ENCODE peak calls at places on chromosomes 4 and X, in four cellular contexts. One of them, this sample, is unnamed. For H3K4me1, the result is how much of the 10 kb centered on the place peaks cover.

GRCh38 chr4:154487144-154487543 is 4.5 kb downstream of the DCHS2 start:
- DNase-seq in mesendoderm: no peak
- DNase-seq in stomach: no peak
- DNase-seq in tibial artery: no peak
- DNase-seq in this sample: no peak

GRCh38 chr4:109113511-109113910 is 188.9 kb downstream of the COL25A1 start:
- DNase-seq in stomach: no peak
- DNase-seq in tibial artery: no peak
- DNase-seq in mesendoderm: no peak
- DNase-seq in this sample: no peak

GRCh38 chr4:116561717-116562116 is 523.7 kb downstream of the TRAM1L1 start:
- DNase-seq in mesendoderm: no peak
- DNase-seq in stomach: no peak
- DNase-seq in tibial artery: no peak
- DNase-seq in this sample: no peak

GRCh38 chr4:100348472-100348871 is 158.2 kb upstream of the DDIT4L start:
- DNase-seq in stomach: no peak
- DNase-seq in tibial artery: no peak
- DNase-seq in mesendoderm: no peak
- DNase-seq in this sample: no peak

GRCh38 chrX:55008571-55009358 is 8.6 kb downstream of the APEX2 start:
- DNase-seq in mesendoderm: no peak
- DNase-seq in tibial artery: no peak
- DNase-seq in stomach: no peak
- DNase-seq in this sample: no peak

GRCh38 chr4:52096048-52096447 is 44.9 kb downstream of the SPATA18 start:
- DNase-seq in tibial artery: no peak
- DNase-seq in stomach: no peak
- DNase-seq in mesendoderm: no peak
- DNase-seq in this sample: no peak

GRCh38 chr4:48944659-48945290 is 38.2 kb upstream of the OCIAD2 start:
- DNase-seq in stomach: peak
- DNase-seq in tibial artery: no peak
- DNase-seq in mesendoderm: peak
- DNase-seq in this sample: no peak

GRCh38 chr4:109254845-109255244 is 47.6 kb downstream of the COL25A1 start:
- DNase-seq in mesendoderm: no peak
- DNase-seq in tibial artery: no peak
- DNase-seq in stomach: no peak
- DNase-seq in this sample: no peak

GRCh38 chrX:108304210-108304609 is 134.0 kb downstream of the COL4A6 start:
- DNase-seq in mesendoderm: peak
- DNase-seq in tibial artery: no peak
- DNase-seq in stomach: no peak
- DNase-seq in this sample: no peak

GRCh38 chr4:140673729-140674128 is 82.5 kb downstream of the TBC1D9 start:
- DNase-seq in stomach: no peak
- DNase-seq in mesendoderm: peak
- DNase-seq in tibial artery: no peak
- DNase-seq in this sample: no peak

GRCh38 chr4:53786632-53787031 is 195.3 kb upstream of the LNX1 start:
- DNase-seq in mesendoderm: no peak
- DNase-seq in tibial artery: no peak
- DNase-seq in stomach: no peak
- DNase-seq in this sample: no peak

GRCh38 chr4:89640620-89641366 is 196.2 kb downstream of the SNCA start:
- DNase-seq in mesendoderm: peak
- DNase-seq in stomach: no peak
- DNase-seq in tibial artery: no peak
- DNase-seq in this sample: no peak

GRCh38 chr4:2353222-2354107 is 65.0 kb downstream of the ZFYVE28 start:
- DNase-seq in tibial artery: peak
- DNase-seq in stomach: no peak
- DNase-seq in mesendoderm: no peak
- DNase-seq in this sample: no peak

GRCh38 chrX:105297041-105297440 is 76.5 kb upstream of the TEX13A start:
- DNase-seq in tibial artery: no peak
- DNase-seq in mesendoderm: no peak
- DNase-seq in stomach: no peak
- DNase-seq in this sample: no peak

GRCh38 chr4:141346144-141346543 is 125.4 kb downstream of the ZNF330 start:
- DNase-seq in tibial artery: no peak
- DNase-seq in mesendoderm: peak
- DNase-seq in stomach: no peak
- DNase-seq in this sample: no peak

GRCh38 chr4:9999956-10000551 is 21.2 kb downstream of the SLC2A9 start:
- DNase-seq in mesendoderm: no peak
- DNase-seq in stomach: no peak
- DNase-seq in tibial artery: no peak
- DNase-seq in this sample: no peak

GRCh38 chr4:153472122-153473037 is 6.2 kb downstream of the TMEM131L start:
- DNase-seq in tibial artery: no peak
- DNase-seq in mesendoderm: no peak
- DNase-seq in stomach: no peak
- DNase-seq in this sample: no peak

GRCh38 chrX:41275661-41276609 is 58.0 kb upstream of the DDX3X start:
- DNase-seq in mesendoderm: peak
- DNase-seq in tibial artery: peak
- DNase-seq in stomach: peak
- DNase-seq in this sample: peak

GRCh38 chr4:2745516-2745915 is 10.6 kb downstream of the TNIP2 start:
- DNase-seq in tibial artery: no peak
- DNase-seq in stomach: no peak
- DNase-seq in mesendoderm: no peak
- DNase-seq in this sample: peak

GRCh38 chr4:78032446-78032845 is 24.7 kb upstream of the FRAS1 start:
- DNase-seq in stomach: no peak
- DNase-seq in tibial artery: no peak
- DNase-seq in mesendoderm: peak
- DNase-seq in this sample: no peak

GRCh38 chr4:151798678-151799416 is 38.0 kb upstream of the GATB start:
- DNase-seq in mesendoderm: peak
- DNase-seq in tibial artery: no peak
- DNase-seq in stomach: no peak
- DNase-seq in this sample: no peak

GRCh38 chr4:22969314-22969896 is 276.7 kb downstream of the GBA3 start:
- DNase-seq in stomach: no peak
- DNase-seq in mesendoderm: no peak
- DNase-seq in tibial artery: no peak
- DNase-seq in this sample: no peak

GRCh38 chr4:9996319-9997110 is 24.8 kb downstream of the SLC2A9 start:
- DNase-seq in tibial artery: no peak
- DNase-seq in stomach: peak
- DNase-seq in mesendoderm: no peak
- DNase-seq in this sample: no peak

GRCh38 chr4:98556451-98556850 is 102.0 kb downstream of the TSPAN5 start:
- DNase-seq in stomach: no peak
- DNase-seq in tibial artery: no peak
- DNase-seq in mesendoderm: no peak
- DNase-seq in this sample: no peak

GRCh38 chr4:94488667-94489066 is 36.9 kb downstream of the PDLIM5 start:
- DNase-seq in tibial artery: no peak
- DNase-seq in stomach: no peak
- DNase-seq in mesendoderm: no peak
- DNase-seq in this sample: no peak

GRCh38 chrX:139759637-139760036 is 51.7 kb upstream of the MCF2 start:
- DNase-seq in mesendoderm: peak
- DNase-seq in tibial artery: no peak
- DNase-seq in stomach: no peak
- DNase-seq in this sample: no peak

GRCh38 chr4:46946914-46947313 is 37.9 kb upstream of the COX7B2 start:
- DNase-seq in mesendoderm: peak
- DNase-seq in stomach: no peak
- DNase-seq in tibial artery: no peak
- DNase-seq in this sample: no peak

GRCh38 chrX:21985332-21985777 is 44.8 kb downstream of the SMS start:
- DNase-seq in mesendoderm: peak
- DNase-seq in stomach: peak
- DNase-seq in tibial artery: peak
- DNase-seq in this sample: no peak

GRCh38 chr4:111046811-111047210 is 423.9 kb upstream of the PITX2 start:
- DNase-seq in tibial artery: no peak
- DNase-seq in stomach: no peak
- DNase-seq in mesendoderm: no peak
- DNase-seq in this sample: no peak

GRCh38 chr4:29224911-29225310 is 1495.3 kb upstream of the PCDH7 start:
- DNase-seq in mesendoderm: no peak
- DNase-seq in tibial artery: no peak
- DNase-seq in stomach: no peak
- DNase-seq in this sample: no peak

GRCh38 chrX:83469551-83469950 is 38.5 kb upstream of the POU3F4 start:
- DNase-seq in tibial artery: no peak
- DNase-seq in stomach: peak
- DNase-seq in mesendoderm: peak
- DNase-seq in this sample: no peak

GRCh38 chr4:8591114-8591513 is 1.5 kb upstream of the CPZ start:
- DNase-seq in tibial artery: no peak
- DNase-seq in mesendoderm: no peak
- DNase-seq in stomach: no peak
- DNase-seq in this sample: no peak

GRCh38 chrX:13418126-13419091 is 98.6 kb upstream of the ATXN3L start:
- DNase-seq in mesendoderm: peak
- DNase-seq in tibial artery: no peak
- DNase-seq in stomach: no peak
- DNase-seq in this sample: no peak

GRCh38 chrX:109890910-109891502 is 111.9 kb upstream of the TMEM164 start:
- DNase-seq in tibial artery: peak
- DNase-seq in stomach: peak
- DNase-seq in mesendoderm: peak
- DNase-seq in this sample: peak

GRCh38 chr4:109629775-109630174 is 69.7 kb downstream of the MCUB start:
- DNase-seq in mesendoderm: peak
- DNase-seq in tibial artery: no peak
- DNase-seq in stomach: no peak
- DNase-seq in this sample: no peak

GRCh38 chrX:31260351-31260750 is 188.5 kb upstream of the FTHL17 start:
- DNase-seq in mesendoderm: no peak
- DNase-seq in stomach: no peak
- DNase-seq in tibial artery: no peak
- DNase-seq in this sample: no peak
- H3K4me1 ChIP-seq in mesendoderm: under half
- H3K4me1 ChIP-seq in stomach: under half
- H3K4me1 ChIP-seq in tibial artery: under half
- H3K4me1 ChIP-seq in this sample: under half

GRCh38 chrX:48025561-48025960 is 18.8 kb downstream of the SPACA5 start:
- DNase-seq in stomach: peak
- DNase-seq in mesendoderm: peak
- DNase-seq in tibial artery: peak
- DNase-seq in this sample: no peak

GRCh38 chrX:48022740-48023139 is 16.0 kb downstream of the SPACA5 start:
- DNase-seq in mesendoderm: no peak
- DNase-seq in stomach: no peak
- DNase-seq in tibial artery: no peak
- DNase-seq in this sample: no peak

GRCh38 chrX:48028091-48028490 is 21.3 kb downstream of the SPACA5 start:
- DNase-seq in stomach: no peak
- DNase-seq in tibial artery: no peak
- DNase-seq in mesendoderm: no peak
- DNase-seq in this sample: no peak

GRCh38 chrX:48021026-48021900 is 14.5 kb downstream of the SPACA5 start:
- DNase-seq in stomach: peak
- DNase-seq in mesendoderm: peak
- DNase-seq in tibial artery: peak
- DNase-seq in this sample: peak

DNA sequence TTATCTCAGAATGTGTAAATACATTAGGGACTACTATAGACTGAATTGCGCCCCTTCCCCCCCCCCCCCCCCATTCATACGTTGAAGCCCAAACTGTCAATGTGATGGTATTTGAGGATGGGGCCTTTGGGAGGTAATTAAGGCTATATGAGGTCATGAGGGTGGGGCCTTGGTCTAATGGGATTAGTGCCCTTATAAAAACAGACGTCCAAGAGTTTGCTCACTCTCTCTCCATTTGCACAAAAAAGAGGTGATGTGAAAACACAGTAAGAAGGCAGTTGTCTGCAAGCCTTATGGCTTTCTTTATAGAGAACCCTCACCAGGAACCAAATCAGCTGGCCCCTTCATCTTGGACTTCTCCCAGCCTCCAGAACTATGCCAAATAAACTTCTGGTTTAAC is 15.3 kb downstream of the SPACA5 start:
- DNase-seq in tibial artery: no peak
- DNase-seq in mesendoderm: no peak
- DNase-seq in stomach: no peak
- DNase-seq in this sample: no peak
- H3K4me3 ChIP-seq in tibial artery: peak
- H3K4me3 ChIP-seq in mesendoderm: no peak
- H3K4me3 ChIP-seq in stomach: no peak
- H3K4me3 ChIP-seq in this sample: no peak

DNA sequence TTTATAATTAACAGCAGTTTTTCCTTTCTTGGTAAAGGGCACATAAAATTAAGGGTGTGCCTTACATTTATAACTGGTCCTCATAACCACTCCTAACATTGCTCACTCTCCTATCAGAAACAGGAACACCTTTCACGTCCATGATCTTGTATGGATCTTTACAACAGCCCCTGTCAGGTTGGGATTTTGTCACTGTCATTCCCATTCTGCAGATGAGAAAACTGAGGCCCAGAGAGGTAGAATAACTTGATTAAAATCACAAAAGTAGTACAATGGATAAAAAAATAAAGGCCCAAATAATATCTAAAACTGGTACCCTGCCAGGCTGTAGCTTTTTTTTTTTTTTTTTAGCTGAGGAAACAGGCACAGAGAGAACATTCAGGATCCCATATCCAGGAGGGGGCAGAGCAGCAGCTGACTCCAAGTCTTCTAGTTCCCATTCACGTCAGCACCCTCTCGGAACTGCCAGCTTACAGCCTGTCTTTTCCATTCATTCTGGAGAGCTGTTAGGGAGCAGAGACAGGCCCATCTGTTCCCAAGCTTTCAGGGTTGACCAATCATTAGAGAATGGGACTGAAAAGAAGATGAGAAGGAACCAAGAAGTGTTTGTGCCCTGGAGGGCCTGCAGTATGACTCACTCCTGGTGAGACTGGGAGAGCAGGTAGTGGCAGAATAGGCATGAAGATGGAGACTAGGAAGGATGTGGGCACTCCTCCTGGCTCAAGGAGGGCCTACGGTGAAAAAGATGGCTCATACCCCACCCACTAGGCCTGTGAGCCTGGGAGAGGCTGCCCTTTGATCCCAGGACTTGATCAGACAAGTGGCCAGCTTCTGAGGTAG is 7.3 kb downstream of the SUV39H1 start:
- DNase-seq in tibial artery: no peak
- DNase-seq in stomach: no peak
- DNase-seq in mesendoderm: peak
- DNase-seq in this sample: no peak
- H3K27ac ChIP-seq in tibial artery: no peak
- H3K27ac ChIP-seq in stomach: no peak
- H3K27ac ChIP-seq in mesendoderm: no peak
- H3K27ac ChIP-seq in this sample: no peak

DNA sequence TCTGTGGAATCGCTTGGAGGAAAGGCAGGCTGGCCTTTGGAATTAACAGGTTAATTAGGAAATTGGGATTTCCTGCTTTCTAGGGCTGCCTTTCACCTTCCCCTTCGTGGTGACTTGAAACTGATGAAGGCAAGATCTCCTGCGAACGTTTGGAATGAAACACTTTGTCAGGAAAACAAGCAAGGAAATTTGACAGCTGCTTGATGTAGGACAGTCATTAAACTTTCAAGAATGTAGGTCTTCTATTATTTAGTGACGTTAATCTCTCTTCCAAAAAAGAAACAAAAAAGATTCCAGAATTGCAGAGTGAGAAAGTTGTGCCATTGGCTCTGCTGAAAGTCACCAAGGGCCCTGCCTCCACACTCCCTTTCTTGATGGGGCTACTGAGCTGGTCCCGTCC is 155.6 kb upstream of the SCML1 start:
- DNase-seq in tibial artery: no peak
- DNase-seq in stomach: no peak
- DNase-seq in mesendoderm: no peak
- DNase-seq in this sample: no peak
- H3K4me1 ChIP-seq in tibial artery: under half
- H3K4me1 ChIP-seq in stomach: under half
- H3K4me1 ChIP-seq in mesendoderm: under half
- H3K4me1 ChIP-seq in this sample: under half